ENCODE peak calls at places on chromosomes 16 and 17, in seven cellular contexts. One of them, this sample, is unnamed.

GRCh38 chr16:75238132-75238852 is 13.1 kb downstream of the BCAR1 start:
- DNase-seq in EH: peak
- DNase-seq in NCI-H1092 treated with DMSO at 0.1 percent for 48 hours: peak
- DNase-seq in NCI-H2081: no peak
- DNase-seq in fibroblast of gingiva: peak
- DNase-seq in midbrain: peak
- DNase-seq in CD4-positive, CD25-positive, alpha-beta regulatory T cell: no peak
- DNase-seq in this sample: peak

GRCh38 chr17:77375917-77376651 is 235.3 kb downstream of the SEC14L1 start:
- DNase-seq in EH: peak
- DNase-seq in CD4-positive, CD25-positive, alpha-beta regulatory T cell: peak
- DNase-seq in midbrain: no peak
- DNase-seq in fibroblast of gingiva: peak
- DNase-seq in NCI-H2081: no peak
- DNase-seq in NCI-H1092 treated with DMSO at 0.1 percent for 48 hours: no peak
- DNase-seq in this sample: no peak

GRCh38 chr17:7987112-7987893 is 15.1 kb upstream of the GUCY2D start:
- DNase-seq in CD4-positive, CD25-positive, alpha-beta regulatory T cell: no peak
- DNase-seq in midbrain: no peak
- DNase-seq in NCI-H1092 treated with DMSO at 0.1 percent for 48 hours: no peak
- DNase-seq in NCI-H2081: no peak
- DNase-seq in fibroblast of gingiva: no peak
- DNase-seq in EH: peak
- DNase-seq in this sample: no peak

GRCh38 chr17:66839616-66840015 is 4.7 kb downstream of the CACNG5 start:
- DNase-seq in NCI-H2081: no peak
- DNase-seq in fibroblast of gingiva: no peak
- DNase-seq in CD4-positive, CD25-positive, alpha-beta regulatory T cell: no peak
- DNase-seq in midbrain: no peak
- DNase-seq in NCI-H1092 treated with DMSO at 0.1 percent for 48 hours: no peak
- DNase-seq in EH: no peak
- DNase-seq in this sample: no peak

GRCh38 chr17:66589892-66590291 is 245.0 kb upstream of the CACNG5 start:
- DNase-seq in fibroblast of gingiva: no peak
- DNase-seq in CD4-positive, CD25-positive, alpha-beta regulatory T cell: no peak
- DNase-seq in midbrain: no peak
- DNase-seq in NCI-H2081: no peak
- DNase-seq in NCI-H1092 treated with DMSO at 0.1 percent for 48 hours: no peak
- DNase-seq in EH: no peak
- DNase-seq in this sample: no peak

GRCh38 chr16:50360033-50360778 is 8.6 kb downstream of the BRD7 start:
- DNase-seq in CD4-positive, CD25-positive, alpha-beta regulatory T cell: no peak
- DNase-seq in NCI-H2081: no peak
- DNase-seq in NCI-H1092 treated with DMSO at 0.1 percent for 48 hours: no peak
- DNase-seq in midbrain: no peak
- DNase-seq in EH: peak
- DNase-seq in fibroblast of gingiva: peak
- DNase-seq in this sample: peak

GRCh38 chr16:69408451-69408850 is 16.0 kb upstream of the CYB5B start:
- DNase-seq in midbrain: no peak
- DNase-seq in NCI-H1092 treated with DMSO at 0.1 percent for 48 hours: no peak
- DNase-seq in fibroblast of gingiva: no peak
- DNase-seq in EH: no peak
- DNase-seq in CD4-positive, CD25-positive, alpha-beta regulatory T cell: no peak
- DNase-seq in NCI-H2081: no peak
- DNase-seq in this sample: no peak

GRCh38 chr17:68943123-68943811 is 11.9 kb downstream of the ABCA8 start:
- DNase-seq in CD4-positive, CD25-positive, alpha-beta regulatory T cell: no peak
- DNase-seq in midbrain: no peak
- DNase-seq in EH: no peak
- DNase-seq in fibroblast of gingiva: no peak
- DNase-seq in NCI-H1092 treated with DMSO at 0.1 percent for 48 hours: no peak
- DNase-seq in NCI-H2081: no peak
- DNase-seq in this sample: no peak

GRCh38 chr17:37674511-37674910 is 31.3 kb upstream of the DDX52 start:
- DNase-seq in midbrain: no peak
- DNase-seq in NCI-H1092 treated with DMSO at 0.1 percent for 48 hours: no peak
- DNase-seq in EH: no peak
- DNase-seq in NCI-H2081: no peak
- DNase-seq in fibroblast of gingiva: no peak
- DNase-seq in CD4-positive, CD25-positive, alpha-beta regulatory T cell: no peak
- DNase-seq in this sample: no peak

GRCh38 chr17:80678621-80679020 is 134.0 kb downstream of the RPTOR start:
- DNase-seq in NCI-H1092 treated with DMSO at 0.1 percent for 48 hours: no peak
- DNase-seq in NCI-H2081: no peak
- DNase-seq in CD4-positive, CD25-positive, alpha-beta regulatory T cell: no peak
- DNase-seq in fibroblast of gingiva: peak
- DNase-seq in EH: peak
- DNase-seq in midbrain: peak
- DNase-seq in this sample: no peak